ENCODE peak calls at places on chromosomes 7 and 10, in eight cellular contexts. One of them, this sample, is unnamed. For H3K4me1, the result is how much of the 10 kb centered on the place peaks cover.

GRCh38 chr10:80529604-80530003 is 8.1 kb upstream of the SH2D4B start:
- DNase-seq in PC-3: no peak
- DNase-seq in HCT116: no peak
- DNase-seq in SK-N-SH: no peak
- DNase-seq in hepatocyte: no peak
- DNase-seq in GM23338: no peak
- DNase-seq in neural progenitor cell: no peak
- DNase-seq in OCI-LY7: no peak
- DNase-seq in this sample: no peak

GRCh38 chr10:52394246-52394645 is 80.2 kb downstream of the DKK1 start:
- DNase-seq in hepatocyte: no peak
- DNase-seq in GM23338: no peak
- DNase-seq in SK-N-SH: no peak
- DNase-seq in neural progenitor cell: no peak
- DNase-seq in PC-3: no peak
- DNase-seq in OCI-LY7: no peak
- DNase-seq in HCT116: no peak
- DNase-seq in this sample: no peak

GRCh38 chr10:125407000-125407502 is 246.7 kb upstream of the CTBP2 start:
- DNase-seq in HCT116: peak
- DNase-seq in neural progenitor cell: no peak
- DNase-seq in OCI-LY7: no peak
- DNase-seq in SK-N-SH: no peak
- DNase-seq in hepatocyte: peak
- DNase-seq in PC-3: peak
- DNase-seq in GM23338: no peak
- DNase-seq in this sample: peak

GRCh38 chr7:84914598-84914997 is 272.3 kb downstream of the SEMA3D start:
- DNase-seq in neural progenitor cell: peak
- DNase-seq in GM23338: peak
- DNase-seq in SK-N-SH: no peak
- DNase-seq in hepatocyte: no peak
- DNase-seq in OCI-LY7: no peak
- DNase-seq in HCT116: peak
- DNase-seq in PC-3: peak
- DNase-seq in this sample: no peak

GRCh38 chr7:119665791-119666190 is 607.2 kb upstream of the KCND2 start:
- DNase-seq in OCI-LY7: no peak
- DNase-seq in GM23338: no peak
- DNase-seq in SK-N-SH: no peak
- DNase-seq in hepatocyte: no peak
- DNase-seq in PC-3: no peak
- DNase-seq in neural progenitor cell: no peak
- DNase-seq in HCT116: no peak
- DNase-seq in this sample: no peak

GRCh38 chr7:17408245-17408903 is 109.9 kb downstream of the AHR start:
- DNase-seq in PC-3: peak
- DNase-seq in OCI-LY7: no peak
- DNase-seq in HCT116: peak
- DNase-seq in hepatocyte: peak
- DNase-seq in GM23338: no peak
- DNase-seq in SK-N-SH: no peak
- DNase-seq in neural progenitor cell: no peak
- DNase-seq in this sample: peak

GRCh38 chr7:124857672-124858235 is 71.9 kb downstream of the POT1 start:
- DNase-seq in GM23338: no peak
- DNase-seq in hepatocyte: no peak
- DNase-seq in HCT116: no peak
- DNase-seq in OCI-LY7: no peak
- DNase-seq in neural progenitor cell: no peak
- DNase-seq in PC-3: no peak
- DNase-seq in SK-N-SH: no peak
- DNase-seq in this sample: no peak

GRCh38 chr10:131580674-131581073 is 269.2 kb upstream of the TCERG1L start:
- DNase-seq in neural progenitor cell: no peak
- DNase-seq in OCI-LY7: no peak
- DNase-seq in PC-3: no peak
- DNase-seq in HCT116: no peak
- DNase-seq in GM23338: no peak
- DNase-seq in SK-N-SH: no peak
- DNase-seq in hepatocyte: no peak
- DNase-seq in this sample: no peak

GRCh38 chr7:6172331-6173295 is 99.8 kb downstream of the CYTH3 start:
- DNase-seq in hepatocyte: no peak
- DNase-seq in OCI-LY7: no peak
- DNase-seq in SK-N-SH: peak
- DNase-seq in HCT116: no peak
- DNase-seq in GM23338: no peak
- DNase-seq in neural progenitor cell: no peak
- DNase-seq in PC-3: peak
- DNase-seq in this sample: peak

GRCh38 chr10:12350167-12350872 is 973 bp downstream of the CAMK1D start:
- DNase-seq in OCI-LY7: peak
- DNase-seq in GM23338: peak
- DNase-seq in neural progenitor cell: peak
- DNase-seq in hepatocyte: peak
- DNase-seq in SK-N-SH: peak
- DNase-seq in PC-3: peak
- DNase-seq in HCT116: no peak
- DNase-seq in this sample: peak

GRCh38 chr10:6136215-6137201 is 47.7 kb downstream of the RBM17 start:
- DNase-seq in neural progenitor cell: no peak
- DNase-seq in hepatocyte: no peak
- DNase-seq in HCT116: no peak
- DNase-seq in GM23338: no peak
- DNase-seq in OCI-LY7: no peak
- DNase-seq in PC-3: peak
- DNase-seq in SK-N-SH: peak
- DNase-seq in this sample: peak

GRCh38 chr10:96502561-96503267 is 11.0 kb downstream of the TLL2 start:
- DNase-seq in PC-3: no peak
- DNase-seq in HCT116: no peak
- DNase-seq in neural progenitor cell: no peak
- DNase-seq in SK-N-SH: no peak
- DNase-seq in GM23338: no peak
- DNase-seq in hepatocyte: no peak
- DNase-seq in OCI-LY7: no peak
- DNase-seq in this sample: no peak

GRCh38 chr7:85475071-85475470 is 288.2 kb upstream of the SEMA3D start:
- DNase-seq in neural progenitor cell: no peak
- DNase-seq in hepatocyte: no peak
- DNase-seq in SK-N-SH: no peak
- DNase-seq in OCI-LY7: no peak
- DNase-seq in GM23338: no peak
- DNase-seq in HCT116: no peak
- DNase-seq in PC-3: no peak
- DNase-seq in this sample: no peak

GRCh38 chr7:154929006-154929726 is 73.8 kb downstream of the PAXIP1 start:
- DNase-seq in SK-N-SH: no peak
- DNase-seq in GM23338: no peak
- DNase-seq in neural progenitor cell: no peak
- DNase-seq in HCT116: no peak
- DNase-seq in hepatocyte: no peak
- DNase-seq in OCI-LY7: no peak
- DNase-seq in PC-3: peak
- DNase-seq in this sample: no peak

DNA sequence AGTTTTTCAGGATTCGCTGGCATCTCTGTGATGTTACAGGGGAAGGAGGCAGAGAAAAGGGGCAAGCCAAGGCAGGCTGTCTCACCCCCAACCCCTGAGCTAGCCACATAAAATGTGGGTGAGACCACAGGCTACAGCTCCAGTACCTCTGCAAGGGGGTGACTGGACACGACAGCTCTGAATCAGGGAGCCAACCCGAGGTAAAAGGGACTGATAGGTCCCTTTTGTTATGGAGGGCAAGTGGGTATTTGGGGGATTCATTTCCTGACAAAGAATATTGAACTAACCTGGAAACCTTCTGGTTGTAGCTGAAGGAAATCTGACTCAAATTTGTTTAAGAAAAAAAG is 67.2 kb downstream of the TACR2 start:
- DNase-seq in OCI-LY7: no peak
- DNase-seq in HCT116: no peak
- DNase-seq in PC-3: no peak
- DNase-seq in hepatocyte: no peak
- DNase-seq in GM23338: no peak
- DNase-seq in SK-N-SH: no peak
- DNase-seq in neural progenitor cell: no peak
- DNase-seq in this sample: no peak
- H3K4me1 ChIP-seq in OCI-LY7: under half
- H3K4me1 ChIP-seq in HCT116: under half
- H3K4me1 ChIP-seq in PC-3: under half
- H3K4me1 ChIP-seq in hepatocyte: under half
- H3K4me1 ChIP-seq in GM23338: half or more
- H3K4me1 ChIP-seq in SK-N-SH: under half
- H3K4me1 ChIP-seq in neural progenitor cell: under half
- H3K4me1 ChIP-seq in this sample: under half

GRCh38 chr10:24889636-24890035 is 62.8 kb downstream of the PRTFDC1 start:
- DNase-seq in OCI-LY7: no peak
- DNase-seq in neural progenitor cell: no peak
- DNase-seq in HCT116: no peak
- DNase-seq in PC-3: peak
- DNase-seq in hepatocyte: no peak
- DNase-seq in GM23338: no peak
- DNase-seq in SK-N-SH: no peak
- DNase-seq in this sample: peak
- H3K27ac ChIP-seq in OCI-LY7: no peak
- H3K27ac ChIP-seq in neural progenitor cell: no peak
- H3K27ac ChIP-seq in HCT116: no peak
- H3K27ac ChIP-seq in PC-3: peak
- H3K27ac ChIP-seq in hepatocyte: no peak
- H3K27ac ChIP-seq in GM23338: no peak
- H3K27ac ChIP-seq in SK-N-SH: no peak
- H3K27ac ChIP-seq in this sample: no peak

DNA sequence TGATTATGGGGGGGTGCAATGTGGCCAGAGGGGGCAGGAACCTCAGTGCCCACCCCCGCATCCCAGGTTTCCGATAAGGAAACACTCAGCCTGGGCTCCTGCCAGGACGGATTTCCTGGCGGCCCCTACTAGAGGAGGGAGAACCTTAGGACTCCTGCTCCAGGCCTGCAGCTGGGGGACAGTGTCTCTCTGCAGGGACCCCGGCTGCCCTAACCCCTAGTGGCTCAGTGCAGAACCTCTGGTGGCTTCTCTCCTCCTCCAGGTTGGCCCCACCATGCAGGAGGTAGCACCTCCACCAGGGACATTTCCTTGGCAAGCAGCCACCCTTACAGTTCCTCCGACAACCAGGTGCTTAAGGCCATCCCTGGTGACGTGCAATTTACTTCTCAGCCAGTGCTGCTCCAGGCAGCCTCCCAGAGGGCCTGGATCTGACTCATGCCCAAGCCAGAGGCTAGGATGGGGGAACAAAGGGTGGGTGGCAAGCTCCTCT is 31.9 kb downstream of the SH2B2 start:
- DNase-seq in neural progenitor cell: no peak
- DNase-seq in SK-N-SH: peak
- DNase-seq in hepatocyte: no peak
- DNase-seq in HCT116: peak
- DNase-seq in GM23338: no peak
- DNase-seq in OCI-LY7: no peak
- DNase-seq in PC-3: peak
- DNase-seq in this sample: peak
- TF ChIP-seq EZH2phosphoT487 in neural progenitor cell: no peak
- TF ChIP-seq EZH2phosphoT487 in SK-N-SH: no peak
- TF ChIP-seq EZH2phosphoT487 in hepatocyte: no peak
- TF ChIP-seq EZH2phosphoT487 in HCT116: no peak
- TF ChIP-seq EZH2phosphoT487 in GM23338: no peak
- TF ChIP-seq EZH2phosphoT487 in OCI-LY7: no peak
- TF ChIP-seq EZH2phosphoT487 in PC-3: no peak
- TF ChIP-seq EZH2phosphoT487 in this sample: no peak

DNA sequence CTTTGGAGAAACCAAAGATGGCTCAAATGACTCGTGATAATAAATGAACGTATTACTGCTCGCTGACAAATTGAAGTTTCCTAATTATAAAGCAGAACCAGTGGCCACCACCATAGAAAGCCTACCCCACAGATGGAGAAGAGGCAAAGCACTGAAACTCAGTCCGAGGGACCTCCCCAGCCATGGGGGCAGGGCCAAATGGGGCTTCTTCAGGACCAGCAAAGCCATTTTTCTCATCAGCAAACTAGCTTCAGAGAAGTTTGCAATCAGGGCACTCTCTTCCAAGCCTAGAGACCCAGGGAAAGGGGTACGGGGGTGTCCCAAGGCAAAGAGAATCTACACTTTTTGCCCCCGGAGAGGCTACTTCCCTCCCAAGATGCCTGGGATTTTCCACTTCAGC is 4.4 kb upstream of the IL6 start:
- DNase-seq in PC-3: no peak
- DNase-seq in GM23338: no peak
- DNase-seq in neural progenitor cell: no peak
- DNase-seq in HCT116: no peak
- DNase-seq in OCI-LY7: no peak
- DNase-seq in hepatocyte: no peak
- DNase-seq in SK-N-SH: no peak
- DNase-seq in this sample: no peak
- H3K4me1 ChIP-seq in PC-3: under half
- H3K4me1 ChIP-seq in GM23338: under half
- H3K4me1 ChIP-seq in neural progenitor cell: under half
- H3K4me1 ChIP-seq in HCT116: under half
- H3K4me1 ChIP-seq in OCI-LY7: under half
- H3K4me1 ChIP-seq in hepatocyte: under half
- H3K4me1 ChIP-seq in SK-N-SH: under half
- H3K4me1 ChIP-seq in this sample: under half

GRCh38 chr7:112876877-112877276 is 86.7 kb upstream of the TMEM168 start:
- DNase-seq in neural progenitor cell: no peak
- DNase-seq in GM23338: no peak
- DNase-seq in hepatocyte: peak
- DNase-seq in SK-N-SH: no peak
- DNase-seq in PC-3: no peak
- DNase-seq in OCI-LY7: no peak
- DNase-seq in HCT116: no peak
- DNase-seq in this sample: peak
- H3K27ac ChIP-seq in neural progenitor cell: no peak
- H3K27ac ChIP-seq in GM23338: no peak
- H3K27ac ChIP-seq in hepatocyte: peak
- H3K27ac ChIP-seq in SK-N-SH: no peak
- H3K27ac ChIP-seq in PC-3: no peak
- H3K27ac ChIP-seq in OCI-LY7: no peak
- H3K27ac ChIP-seq in HCT116: no peak
- H3K27ac ChIP-seq in this sample: peak

DNA sequence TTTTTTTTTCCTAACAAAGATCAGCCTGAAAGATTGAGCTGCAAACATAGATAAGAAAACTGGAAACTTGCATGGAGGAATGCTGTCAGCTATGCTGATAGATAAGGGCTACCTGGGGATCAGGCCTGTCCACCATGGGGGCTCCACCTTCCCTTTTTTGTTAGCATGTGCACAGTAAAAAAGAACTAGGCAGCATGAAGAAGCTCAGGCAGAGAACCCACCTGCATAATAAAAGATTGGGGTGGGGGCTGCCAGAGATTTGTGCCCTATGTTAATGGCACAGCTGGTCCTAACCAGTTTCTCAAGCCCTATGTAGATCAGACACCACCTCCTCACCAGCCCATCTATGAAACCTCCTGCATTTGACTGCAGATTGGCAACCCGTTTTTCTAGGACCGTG is 45.4 kb upstream of the CACNB2 start:
- DNase-seq in hepatocyte: no peak
- DNase-seq in PC-3: no peak
- DNase-seq in SK-N-SH: no peak
- DNase-seq in GM23338: peak
- DNase-seq in OCI-LY7: no peak
- DNase-seq in neural progenitor cell: no peak
- DNase-seq in HCT116: no peak
- DNase-seq in this sample: no peak
- TF ChIP-seq EZH2phosphoT487 in hepatocyte: no peak
- TF ChIP-seq EZH2phosphoT487 in PC-3: no peak
- TF ChIP-seq EZH2phosphoT487 in SK-N-SH: no peak
- TF ChIP-seq EZH2phosphoT487 in GM23338: no peak
- TF ChIP-seq EZH2phosphoT487 in OCI-LY7: no peak
- TF ChIP-seq EZH2phosphoT487 in neural progenitor cell: no peak
- TF ChIP-seq EZH2phosphoT487 in HCT116: no peak
- TF ChIP-seq EZH2phosphoT487 in this sample: no peak

GRCh38 chr7:158060216-158060615 is 527.4 kb downstream of the PTPRN2 start:
- DNase-seq in hepatocyte: no peak
- DNase-seq in SK-N-SH: no peak
- DNase-seq in OCI-LY7: no peak
- DNase-seq in neural progenitor cell: no peak
- DNase-seq in PC-3: no peak
- DNase-seq in HCT116: no peak
- DNase-seq in GM23338: no peak
- DNase-seq in this sample: no peak
- H3K4me1 ChIP-seq in hepatocyte: under half
- H3K4me1 ChIP-seq in SK-N-SH: under half
- H3K4me1 ChIP-seq in OCI-LY7: under half
- H3K4me1 ChIP-seq in neural progenitor cell: under half
- H3K4me1 ChIP-seq in PC-3: under half
- H3K4me1 ChIP-seq in HCT116: under half
- H3K4me1 ChIP-seq in GM23338: under half
- H3K4me1 ChIP-seq in this sample: under half

This sample was measured in GM23248.